ENCODE peak calls at places on chromosomes 13 and 19, in six cellular contexts. Z is GM23338, T is breast epithelium, N is GM12892, W is SK-N-SH, F is spleen. K is an unnamed sample.
A peak's percentile ranks its signal among the peaks of the same experiment; 100 is the strongest.

GRCh38 chr19:19059837-19060611 is 3.8 kb upstream of the SLC25A42 start:
- DNase-seq in Z (no peak), T (no peak), N (no peak), W (no peak), F (no peak), K (no peak)

GRCh38 chr13:110361365-110361911 is 54.4 kb downstream of the COL4A2 start:
- DNase-seq in Z (no peak), T (no peak), N (no peak), W (no peak), F (no peak), K (no peak)

GRCh38 chr13:97321101-97321500 is 99.0 kb downstream of the MBNL2 start:
- DNase-seq in Z (peak; percentile 34), T (no peak), N (no peak), W (no peak), F (no peak), K (no peak)

GRCh38 chr19:44820648-44821609 is 12.0 kb downstream of the BCAM start:
- DNase-seq in Z (no peak), T (no peak), N (no peak), W (no peak), F (peak; percentile 84), K (no peak)

GRCh38 chr13:73171242-73171641 is 112.4 kb downstream of the KLF5 start:
- DNase-seq in Z (no peak), T (no peak), N (no peak), W (no peak), F (no peak), K (no peak)

GRCh38 chr13:110944121-110944967 is 29.5 kb upstream of the ANKRD10 start:
- DNase-seq in Z (peak; percentile 60), T (no peak), N (no peak), W (peak; percentile 51), F (no peak), K (no peak)

GRCh38 chr19:42634409-42635232 is 39.9 kb upstream of the CEACAM8 start:
- DNase-seq in Z (peak; percentile 83), T (no peak), N (peak; percentile 16), W (peak; percentile 38), F (no peak), K (no peak)

GRCh38 chr19:45076029-45076850 is at the start of gene ZNF296:
- DNase-seq in Z (peak; percentile 92), T (peak; percentile 83), N (peak; percentile 86), W (no peak), F (peak; percentile 97), K (no peak)

GRCh38 chr13:66348745-66349720 is 881.1 kb downstream of the PCDH9 start:
- DNase-seq in Z (no peak), T (no peak), N (no peak), W (no peak), F (no peak), K (no peak)

GRCh38 chr19:17333611-17334413 is 843 bp downstream of the ANO8 start:
- DNase-seq in Z (peak; percentile 74), T (no peak), N (peak; percentile 74), W (no peak), F (peak; percentile 85), K (no peak)

GRCh38 chr13:31930901-31931522 is 100.6 kb upstream of the FRY start:
- DNase-seq in Z (no peak), T (no peak), N (peak; percentile 27), W (no peak), F (no peak), K (no peak)

GRCh38 chr13:30480292-30480947 is 14.7 kb upstream of the HMGB1 start:
- DNase-seq in Z (no peak), T (no peak), N (no peak), W (no peak), F (no peak), K (no peak)

GRCh38 chr13:99376132-99376531 is 68.9 kb upstream of the GPR183 start:
- DNase-seq in Z (no peak), T (no peak), N (no peak), W (no peak), F (peak; percentile 91), K (no peak)

GRCh38 chr13:90918551-90918950 is 428.9 kb upstream of the MIR17HG start:
- DNase-seq in Z (no peak), T (no peak), N (no peak), W (no peak), F (no peak), K (no peak)

GRCh38 chr19:3146677-3147100 is 10.9 kb downstream of the GNA15 start:
- DNase-seq in Z (peak; percentile 58), T (no peak), N (no peak), W (peak; percentile 79), F (peak; percentile 90), K (no peak)

GRCh38 chr19:38669532-38669931 is 22.1 kb downstream of the ACTN4 start:
- DNase-seq in Z (no peak), T (no peak), N (no peak), W (no peak), F (peak; percentile 75), K (no peak)

GRCh38 chr13:77345150-77345780 is 18.4 kb upstream of the MYCBP2 start:
- DNase-seq in Z (no peak), T (no peak), N (no peak), W (no peak), F (no peak), K (no peak)

GRCh38 chr13:27455331-27455855 is 5.0 kb upstream of the MTIF3 start:
- DNase-seq in Z (peak; percentile 45), T (no peak), N (no peak), W (no peak), F (no peak), K (no peak)

GRCh38 chr13:26899153-26899552 is 138.6 kb upstream of the GPR12 start:
- DNase-seq in Z (no peak), T (no peak), N (no peak), W (peak; percentile 60), F (no peak), K (no peak)

GRCh38 chr13:20825476-20825875 is 51.7 kb upstream of the EEF1AKMT1 start:
- DNase-seq in Z (no peak), T (no peak), N (no peak), W (no peak), F (no peak), K (no peak)

GRCh38 chr13:27679396-27679795 is 57.7 kb downstream of the POLR1D start:
- DNase-seq in Z (no peak), T (no peak), N (no peak), W (no peak), F (no peak), K (no peak)

GRCh38 chr19:13165091-13165997 is 15.1 kb downstream of the IER2 start:
- DNase-seq in Z (peak; percentile 47), T (no peak), N (no peak), W (no peak), F (no peak), K (no peak)

GRCh38 chr13:67043901-67044300 is 186.2 kb downstream of the PCDH9 start:
- DNase-seq in Z (no peak), T (no peak), N (no peak), W (no peak), F (no peak), K (no peak)

GRCh38 chr19:4186087-4186993 is 3.9 kb downstream of the ANKRD24 start:
- DNase-seq in Z (peak; percentile 96), T (peak; percentile 77), N (peak; percentile 76), W (peak; percentile 90), F (peak; percentile 83), K (no peak)

GRCh38 chr13:32495429-32495828 is 43.2 kb downstream of the N4BP2L2 start:
- DNase-seq in Z (no peak), T (no peak), N (no peak), W (no peak), F (peak; percentile 53), K (no peak)

GRCh38 chr13:78102121-78102677 is 183.6 kb upstream of the EDNRB start:
- DNase-seq in Z (no peak), T (no peak), N (no peak), W (no peak), F (no peak), K (no peak)

GRCh38 chr13:67278230-67278629 is 48.1 kb upstream of the PCDH9 start:
- DNase-seq in Z (no peak), T (no peak), N (no peak), W (no peak), F (no peak), K (no peak)

DNA sequence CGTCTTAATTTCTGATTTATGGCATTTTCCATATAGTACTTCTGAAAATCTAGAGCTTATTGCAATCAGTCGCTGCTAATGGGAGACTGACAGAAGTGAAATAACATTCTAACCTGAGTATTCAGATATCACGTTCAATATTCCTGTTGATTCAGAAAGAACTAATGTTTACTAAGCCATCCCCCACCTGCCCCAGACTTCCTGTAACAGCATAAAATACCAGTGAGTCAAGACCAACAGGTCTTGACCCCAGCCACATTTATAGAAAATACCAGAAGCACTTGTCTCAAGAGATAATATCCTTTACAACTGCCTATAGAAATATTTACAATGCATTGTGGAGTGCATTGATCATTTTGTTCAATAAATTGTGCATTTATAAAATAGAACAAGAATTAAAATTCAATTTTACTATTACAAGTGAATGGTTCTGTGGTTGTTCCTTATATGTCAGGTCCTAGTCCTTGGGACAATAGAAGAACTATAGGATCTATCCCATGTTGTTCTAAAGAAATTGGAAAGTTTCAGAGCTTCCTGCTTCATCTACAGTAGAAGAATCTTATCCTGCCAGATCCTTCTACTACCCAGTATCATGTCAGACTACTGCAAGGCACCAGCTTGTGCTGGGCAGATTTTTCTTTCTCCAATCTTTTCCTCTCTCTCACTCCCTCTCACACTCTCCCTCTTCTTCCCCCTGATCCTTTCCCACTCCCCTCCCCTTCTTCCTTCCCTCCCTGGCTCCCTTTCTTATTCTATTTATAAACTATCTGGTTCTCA is 630.0 kb downstream of the DIAPH3 start:
- DNase-seq in Z (no peak), T (no peak), N (no peak), W (no peak), F (no peak), K (no peak)
- TF ChIP-seq POLR2AphosphoS5 in Z (no peak), T (no peak), N (no peak), W (no peak), F (no peak), K (no peak)

DNA sequence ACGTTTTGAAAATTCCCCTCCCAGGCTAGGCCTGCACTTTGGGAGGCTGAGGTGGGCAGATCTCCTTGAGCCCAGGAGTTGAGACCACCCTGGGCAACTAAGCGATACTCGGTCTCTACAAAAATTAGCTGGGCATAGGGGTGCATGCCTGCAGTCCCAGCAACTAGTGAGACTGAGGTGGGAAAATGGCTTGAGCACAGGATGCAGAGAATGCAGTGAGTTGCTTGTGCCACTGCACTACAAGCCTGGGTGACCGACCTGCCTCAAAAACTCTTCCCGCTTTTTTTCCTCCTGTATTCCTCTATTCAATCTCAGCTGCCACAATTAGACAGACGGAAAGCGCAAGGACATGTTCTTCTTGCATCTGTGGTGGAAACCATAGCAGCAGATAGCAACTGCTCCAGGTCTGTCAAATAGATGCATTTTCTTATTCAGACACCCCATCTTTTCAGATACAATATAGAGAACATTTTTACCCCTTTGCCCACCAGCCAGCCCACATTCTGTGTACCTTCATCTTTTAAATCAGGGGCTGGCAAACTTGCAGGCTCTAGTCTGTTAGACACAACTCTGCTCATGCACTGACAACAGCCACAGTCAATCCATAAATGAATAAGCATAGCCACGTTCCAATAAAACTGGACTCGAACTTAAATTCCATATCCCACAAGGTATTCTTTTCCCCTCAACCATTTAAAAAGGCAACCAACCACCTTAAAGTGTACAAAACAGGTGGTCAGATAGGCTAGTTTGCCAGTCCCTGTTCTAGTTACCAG is 4.8 kb downstream of the TPT1 start:
- DNase-seq in Z (peak; percentile 21), T (no peak), N (no peak), W (no peak), F (no peak), K (no peak)
- TF ChIP-seq POLR2AphosphoS5 in Z (peak; percentile 4), T (peak; percentile 33), N (peak; percentile 38), W (no peak), F (no peak), K (no peak)

GRCh38 chr13:109158383-109158782 is 529.0 kb downstream of the MYO16 start:
- DNase-seq in Z (no peak), T (no peak), N (no peak), W (no peak), F (no peak), K (peak; percentile 64)
- TF ChIP-seq POLR2AphosphoS5 in Z (no peak), T (no peak), N (no peak), W (no peak), F (no peak), K (no peak)

GRCh38 chr19:55116232-55117062 is 990 bp downstream of the PPP1R12C start:
- DNase-seq in Z (peak; percentile 63), T (no peak), N (no peak), W (peak; percentile 86), F (peak; percentile 92), K (peak; percentile 94)
- TF ChIP-seq POLR2AphosphoS5 in Z (no peak), T (no peak), N (peak; percentile 28), W (peak; percentile 43), F (peak; percentile 64), K (peak; percentile 82)

K was measured in esophagus muscularis mucosa.